ENCODE peak calls at places on chromosomes 11 and 22, in nine cellular contexts. R, P, E, K, D, C, O, M and X are unnamed samples.

GRCh38 chr11:12803086-12803826 is 129.0 kb downstream of the TEAD1 start:
- DNase-seq in K (no peak), D (no peak), C (no peak), M (no peak), P (no peak), E (peak), R (peak), O (peak), X (no peak)

GRCh38 chr11:34624069-34624468 is 3.2 kb downstream of the EHF start:
- DNase-seq in R (no peak), E (no peak), K (no peak), C (no peak), O (no peak), D (no peak), M (no peak), P (no peak), X (no peak)

GRCh38 chr11:65822760-65823528 is 10.8 kb upstream of the SNX32 start:
- DNase-seq in O (no peak), K (no peak), E (peak), R (no peak), C (no peak), M (no peak), D (no peak), P (no peak), X (no peak)

GRCh38 chr11:117934526-117935307 is 5.5 kb upstream of the TMPRSS13 start:
- DNase-seq in O (no peak), M (no peak), P (no peak), R (no peak), D (no peak), K (no peak), C (no peak), E (no peak), X (no peak)

GRCh38 chr11:85042368-85042767 is 584.8 kb downstream of the DLG2 start:
- DNase-seq in O (no peak), P (no peak), K (no peak), E (no peak), D (no peak), M (no peak), R (no peak), C (no peak), X (no peak)

GRCh38 chr11:122634507-122634906 is 21.0 kb upstream of the UBASH3B start:
- DNase-seq in K (no peak), C (no peak), D (no peak), M (no peak), R (peak), E (peak), P (no peak), O (peak), X (peak)

GRCh38 chr11:64334764-64335741 is 5.0 kb upstream of the CCDC88B start:
- DNase-seq in K (no peak), C (no peak), M (no peak), R (peak), D (peak), P (peak), E (no peak), O (peak), X (no peak)

GRCh38 chr11:33262016-33262638 is 4.9 kb downstream of the HIPK3 start:
- DNase-seq in P (no peak), C (no peak), M (no peak), R (peak), E (no peak), D (no peak), O (peak), K (no peak), X (peak)

GRCh38 chr11:111557425-111558111 is 17.0 kb downstream of the LAYN start:
- DNase-seq in M (no peak), K (no peak), C (no peak), E (no peak), R (peak), D (no peak), P (peak), O (peak), X (no peak)

GRCh38 chr22:18031670-18032454 is 7.5 kb upstream of the MICAL3 start:
- DNase-seq in K (no peak), C (no peak), O (peak), P (peak), D (no peak), E (peak), M (no peak), R (peak), X (peak)

GRCh38 chr11:12235945-12236743 is 125.8 kb downstream of the MICAL2 start:
- DNase-seq in M (no peak), P (peak), K (no peak), E (peak), O (peak), C (no peak), D (peak), R (peak), X (peak)

GRCh38 chr22:27420817-27421361 is 380.7 kb downstream of the MN1 start:
- DNase-seq in D (no peak), O (peak), K (peak), E (no peak), P (peak), C (no peak), R (peak), M (no peak), X (no peak)

GRCh38 chr11:118522571-118523072 is 4.7 kb upstream of the TTC36 start:
- DNase-seq in D (peak), M (no peak), P (no peak), E (no peak), R (peak), O (peak), C (no peak), K (no peak), X (no peak)

GRCh38 chr11:94537051-94537600 is 6.6 kb upstream of the FUT4 start:
- DNase-seq in D (no peak), R (peak), M (no peak), C (no peak), P (no peak), O (peak), E (no peak), K (no peak), X (no peak)

GRCh38 chr22:21803859-21804258 is 63.6 kb downstream of the MAPK1 start:
- DNase-seq in O (no peak), C (no peak), K (no peak), P (no peak), R (no peak), E (no peak), D (no peak), M (no peak), X (no peak)

GRCh38 chr11:72975778-72976520 is 161.7 kb downstream of the ATG16L2 start:
- DNase-seq in R (peak), P (peak), E (no peak), M (no peak), D (no peak), K (no peak), O (peak), C (no peak), X (no peak)

GRCh38 chr22:39664485-39665200 is 94.1 kb downstream of the CACNA1I start:
- DNase-seq in R (no peak), C (peak), D (no peak), O (no peak), K (no peak), E (no peak), P (no peak), M (no peak), X (no peak)